ENCODE peak calls at places on chromosomes 5 and 9, in four cellular contexts. L, Q, W and R are unnamed samples.

GRCh38 chr5:66122379-66123034 is 21.6 kb upstream of the SREK1 start:
- DNase-seq in L (peak), Q (no peak), W (no peak), R (no peak)

GRCh38 chr9:613771-614347 is 227.6 kb upstream of the DMRT1 start:
- DNase-seq in W (peak), L (peak), Q (no peak), R (no peak)

GRCh38 chr5:137753227-137753985 is 757 bp downstream of the HNRNPA0 start:
- DNase-seq in L (no peak), W (peak), Q (no peak), R (no peak)

GRCh38 chr9:109122726-109123621 is 3.2 kb upstream of the TMEM245 start:
- DNase-seq in W (no peak), Q (no peak), L (no peak), R (no peak)

GRCh38 chr9:78314953-78315870 is 18.3 kb downstream of the PSAT1 start:
- DNase-seq in W (no peak), L (no peak), Q (no peak), R (no peak)

GRCh38 chr5:98767563-98767962 is 5.9 kb upstream of the RGMB start:
- DNase-seq in Q (no peak), L (peak), W (no peak), R (no peak)

GRCh38 chr5:126081209-126081608 is 342.0 kb upstream of the GRAMD2B start:
- DNase-seq in L (no peak), W (no peak), Q (no peak), R (no peak)

GRCh38 chr5:96752341-96753016 is 55.3 kb downstream of the ERAP1 start:
- DNase-seq in Q (no peak), L (peak), W (peak), R (no peak)

GRCh38 chr9:107488400-107489143 is 997 bp downstream of the KLF4 start:
- DNase-seq in L (peak), Q (no peak), W (no peak), R (no peak)

GRCh38 chr5:180210961-180211760 is 2.1 kb upstream of the RASGEF1C start:
- DNase-seq in L (no peak), W (no peak), Q (no peak), R (no peak)

GRCh38 chr5:132495672-132496630 is 5.4 kb upstream of the IRF1 start:
- DNase-seq in L (peak), W (peak), Q (peak), R (peak)

GRCh38 chr9:125476645-125477044 is 215.0 kb downstream of the GAPVD1 start:
- DNase-seq in L (no peak), W (no peak), Q (no peak), R (no peak)

GRCh38 chr9:79809931-79810330 is 238.2 kb downstream of the TLE4 start:
- DNase-seq in Q (no peak), W (no peak), L (peak), R (no peak)

GRCh38 chr5:177963966-177964365 is 32.1 kb downstream of the PROP1 start:
- DNase-seq in Q (no peak), L (no peak), W (no peak), R (no peak)

GRCh38 chr9:4615251-4615650 is 46.8 kb upstream of the PLPP6 start:
- DNase-seq in Q (no peak), L (peak), W (no peak), R (no peak)

GRCh38 chr9:27033815-27034403 is 28.4 kb upstream of the LRRC19 start:
- DNase-seq in W (peak), Q (no peak), L (peak), R (no peak)

GRCh38 chr9:115015018-115015635 is 84.7 kb upstream of the TNFSF8 start:
- DNase-seq in W (no peak), Q (no peak), L (peak), R (no peak)

GRCh38 chr5:60883229-60883628 is 39.2 kb upstream of the ELOVL7 start:
- DNase-seq in L (peak), W (no peak), Q (no peak), R (no peak)

GRCh38 chr5:177362102-177362868 is 4.6 kb downstream of the RGS14 start:
- DNase-seq in W (no peak), L (no peak), Q (peak), R (no peak)

GRCh38 chr9:109382182-109382581 is 61.3 kb upstream of the EPB41L4B start:
- DNase-seq in W (no peak), L (peak), Q (no peak), R (no peak)

GRCh38 chr5:149328177-149328576 is 17.1 kb upstream of the GRPEL2 start:
- DNase-seq in W (no peak), Q (no peak), L (no peak), R (no peak)

GRCh38 chr9:131833906-131834305 is 94.0 kb upstream of the RAPGEF1 start:
- DNase-seq in Q (peak), W (no peak), L (peak), R (no peak)

GRCh38 chr5:56914678-56915077 is 5.3 kb downstream of the SETD9 start:
- DNase-seq in W (no peak), Q (no peak), L (no peak), R (no peak)

GRCh38 chr9:119868694-119869093 is 499.5 kb upstream of the BRINP1 start:
- DNase-seq in Q (no peak), W (no peak), L (no peak), R (no peak)

GRCh38 chr5:14138608-14139540 is 4.3 kb upstream of the TRIO start:
- DNase-seq in W (no peak), L (no peak), Q (no peak), R (peak)

GRCh38 chr5:20683241-20683940 is 695.4 kb upstream of the CDH18 start:
- DNase-seq in Q (no peak), L (no peak), W (no peak), R (no peak)